ENCODE peak calls at places on chromosomes 6 and 20, in ten cellular contexts. E, H, P, A, F, N, V, L, S and Z are unnamed samples.

GRCh38 chr6:165244524-165245247 is 64.7 kb downstream of the C6orf118 start:
- DNase-seq in P (no peak), S (no peak), E (no peak), H (no peak), F (no peak), A (no peak), L (no peak), V (no peak), N (no peak), Z (no peak)

GRCh38 chr20:37511605-37512275 is 9.3 kb upstream of the NNAT start:
- DNase-seq in S (no peak), V (peak), H (no peak), P (no peak), L (no peak), N (no peak), F (no peak), A (no peak), E (no peak), Z (no peak)

GRCh38 chr20:8018928-8019177 is 708 bp downstream of the TMX4 start:
- DNase-seq in L (no peak), E (no peak), A (no peak), H (no peak), F (no peak), P (no peak), S (no peak), V (peak), N (peak), Z (no peak)

GRCh38 chr6:16136536-16137450 is 7.9 kb downstream of the MYLIP start:
- DNase-seq in S (no peak), A (no peak), P (peak), L (no peak), E (no peak), N (no peak), H (no peak), V (peak), F (peak), Z (peak)

GRCh38 chr6:158611600-158612041 is 32.9 kb downstream of the DYNLT1 start:
- DNase-seq in L (peak), F (peak), H (no peak), A (no peak), N (no peak), V (no peak), P (peak), E (no peak), S (no peak), Z (no peak)

GRCh38 chr6:139877828-139878405 is 503.5 kb upstream of the CITED2 start:
- DNase-seq in H (no peak), L (peak), P (no peak), E (no peak), F (no peak), V (no peak), N (no peak), S (no peak), A (no peak), Z (no peak)

GRCh38 chr20:50788045-50788867 is 6.6 kb upstream of the BCAS4 start:
- DNase-seq in A (no peak), F (peak), N (peak), L (no peak), P (no peak), V (peak), H (peak), E (no peak), S (no peak), Z (no peak)

GRCh38 chr6:107408714-107409113 is 50.6 kb downstream of the PDSS2 start:
- DNase-seq in E (no peak), V (no peak), S (no peak), F (no peak), L (no peak), A (no peak), N (no peak), H (no peak), P (no peak), Z (no peak)

GRCh38 chr6:44263357-44264100 is 1.8 kb downstream of the NFKBIE start:
- DNase-seq in E (no peak), P (no peak), N (no peak), S (peak), V (no peak), L (no peak), H (no peak), F (no peak), A (no peak), Z (peak)

GRCh38 chr20:14963262-14963663 is 625.9 kb upstream of the FLRT3 start:
- DNase-seq in H (no peak), F (peak), V (peak), L (no peak), E (no peak), S (no peak), P (no peak), N (no peak), A (no peak), Z (no peak)

GRCh38 chr20:1803216-1804128 is 91.7 kb upstream of the SIRPA start:
- DNase-seq in E (peak), A (no peak), H (peak), S (peak), L (peak), F (no peak), P (peak), N (no peak), V (peak), Z (no peak)

GRCh38 chr6:7671581-7671980 is 54.3 kb upstream of the BMP6 start:
- DNase-seq in S (no peak), H (no peak), F (no peak), P (no peak), E (no peak), N (no peak), V (peak), A (no peak), L (no peak), Z (no peak)

GRCh38 chr20:25574411-25574810 is 10.9 kb downstream of the NINL start:
- DNase-seq in V (peak), N (no peak), L (no peak), S (no peak), E (no peak), H (no peak), P (no peak), F (no peak), A (no peak), Z (no peak)

GRCh38 chr20:50120935-50121693 is 8.2 kb upstream of the UBE2V1 start:
- DNase-seq in H (peak), A (no peak), F (peak), V (peak), P (peak), N (no peak), E (peak), L (peak), S (peak), Z (no peak)

GRCh38 chr6:168274046-168274952 is 45.3 kb downstream of the DACT2 start:
- DNase-seq in P (peak), S (no peak), N (no peak), A (no peak), E (no peak), F (no peak), H (no peak), L (no peak), V (no peak), Z (peak)

GRCh38 chr20:3887870-3888614 is 1.1 kb upstream of the PANK2 start:
- DNase-seq in A (no peak), N (no peak), P (no peak), V (peak), F (no peak), S (no peak), H (no peak), L (no peak), E (no peak), Z (no peak)

GRCh38 chr6:35320031-35320410 is 22.3 kb upstream of the PPARD start:
- DNase-seq in F (no peak), H (no peak), A (no peak), V (no peak), E (no peak), S (no peak), N (no peak), L (no peak), P (no peak), Z (no peak)

GRCh38 chr20:24776755-24777271 is 172.3 kb upstream of the CST7 start:
- DNase-seq in S (no peak), N (no peak), F (no peak), P (peak), E (no peak), L (no peak), H (no peak), A (no peak), V (no peak), Z (no peak)

GRCh38 chr6:143842468-143842901 is 653 bp upstream of the LTV1 start:
- DNase-seq in A (no peak), L (no peak), H (no peak), E (no peak), F (no peak), V (peak), N (no peak), S (no peak), P (no peak), Z (no peak)

GRCh38 chr20:17928211-17928611 is 40.4 kb downstream of the SNX5 start:
- DNase-seq in E (no peak), S (no peak), V (no peak), F (no peak), L (no peak), H (no peak), P (no peak), A (no peak), N (no peak), Z (no peak)

GRCh38 chr6:14092861-14093789 is 24.4 kb upstream of the CD83 start:
- DNase-seq in V (no peak), E (no peak), F (no peak), P (no peak), S (no peak), H (no peak), N (no peak), A (no peak), L (no peak), Z (no peak)

GRCh38 chr6:120384671-120385070 is 949.6 kb downstream of the TBC1D32 start:
- DNase-seq in P (no peak), E (no peak), N (no peak), L (no peak), F (no peak), H (no peak), S (no peak), A (no peak), V (no peak), Z (no peak)

GRCh38 chr20:45987108-45987780 is 15.2 kb upstream of the ZNF335 start:
- DNase-seq in P (peak), N (no peak), V (peak), A (no peak), F (peak), L (peak), S (peak), E (peak), H (peak), Z (no peak)

GRCh38 chr20:19143890-19144289 is 68.6 kb upstream of the SLC24A3 start:
- DNase-seq in H (no peak), V (no peak), A (no peak), S (no peak), N (no peak), L (no peak), F (no peak), E (no peak), P (no peak), Z (no peak)

GRCh38 chr20:25984933-25985332 is 288.3 kb upstream of the ZNF337 start:
- DNase-seq in A (no peak), P (no peak), E (peak), F (peak), N (no peak), L (no peak), V (peak), S (no peak), H (peak), Z (no peak)

GRCh38 chr6:35082046-35082732 is 59.0 kb downstream of the TCP11 start:
- DNase-seq in A (no peak), L (no peak), E (no peak), H (no peak), N (no peak), V (no peak), P (no peak), S (no peak), F (no peak), Z (no peak)

GRCh38 chr6:11702039-11702795 is 76.4 kb downstream of the ADTRP start:
- DNase-seq in F (peak), H (no peak), L (no peak), A (no peak), V (peak), P (no peak), E (no peak), N (no peak), S (no peak), Z (no peak)

GRCh38 chr20:38242848-38243449 is 17.6 kb downstream of the KIAA1755 start:
- DNase-seq in S (no peak), P (no peak), V (no peak), E (no peak), H (no peak), F (no peak), N (no peak), L (peak), A (no peak), Z (no peak)

GRCh38 chr6:119565893-119566292 is 216.3 kb upstream of the MAN1A1 start:
- DNase-seq in L (no peak), P (no peak), F (no peak), H (no peak), A (no peak), E (no peak), S (no peak), V (no peak), N (no peak), Z (no peak)

GRCh38 chr6:158718431-158719126 is 68.7 kb downstream of the SYTL3 start:
- DNase-seq in A (no peak), V (peak), H (no peak), L (peak), P (peak), S (no peak), F (no peak), E (no peak), N (no peak), Z (no peak)

GRCh38 chr6:126764696-126765095 is 353.8 kb upstream of the RSPO3 start:
- DNase-seq in F (no peak), P (no peak), N (no peak), H (no peak), E (no peak), V (no peak), S (no peak), A (no peak), L (no peak), Z (no peak)

GRCh38 chr6:152129606-152130249 is 322.2 kb downstream of the ESR1 start:
- DNase-seq in P (no peak), E (no peak), H (no peak), V (peak), N (no peak), A (no peak), F (no peak), L (no peak), S (no peak), Z (no peak)

GRCh38 chr6:100138346-100139022 is 144.5 kb upstream of the MCHR2 start:
- DNase-seq in A (no peak), P (no peak), L (no peak), N (no peak), H (no peak), F (no peak), S (no peak), E (no peak), V (no peak), Z (no peak)

GRCh38 chr6:14732845-14733757 is 512.8 kb upstream of the JARID2 start:
- DNase-seq in F (peak), A (no peak), L (no peak), E (no peak), V (peak), P (no peak), S (no peak), H (no peak), N (no peak), Z (no peak)

GRCh38 chr20:14410869-14411555 is 73.6 kb upstream of the FLRT3 start:
- DNase-seq in H (no peak), P (no peak), F (no peak), A (no peak), S (no peak), L (no peak), E (no peak), V (no peak), N (no peak), Z (no peak)

GRCh38 chr6:4466769-4467480 is 309.3 kb upstream of the CDYL start:
- DNase-seq in S (no peak), P (no peak), V (no peak), A (no peak), N (no peak), H (no peak), F (peak), L (no peak), E (no peak), Z (no peak)
- TF ChIP-seq CTCF in S (no peak), P (no peak), V (peak), A (no peak), N (peak), H (no peak), F (no peak), L (no peak), E (no peak), Z (peak)

GRCh38 chr20:60132827-60133549 is 174.8 kb downstream of the CDH26 start:
- DNase-seq in A (no peak), L (no peak), S (no peak), H (no peak), F (no peak), N (no peak), E (no peak), V (no peak), P (no peak), Z (no peak)

GRCh38 chr20:60135276-60135675 is 177.1 kb downstream of the CDH26 start:
- DNase-seq in L (no peak), E (no peak), P (no peak), V (no peak), H (no peak), N (no peak), F (no peak), A (no peak), S (no peak), Z (no peak)

GRCh38 chr20:60136640-60137411 is 178.6 kb downstream of the CDH26 start:
- DNase-seq in A (no peak), P (no peak), V (no peak), L (no peak), F (no peak), N (no peak), S (no peak), H (no peak), E (no peak), Z (no peak)

GRCh38 chr20:60131375-60131774 is 173.2 kb downstream of the CDH26 start:
- DNase-seq in S (no peak), H (no peak), L (no peak), E (no peak), V (no peak), N (no peak), A (no peak), F (no peak), P (no peak), Z (no peak)

DNA sequence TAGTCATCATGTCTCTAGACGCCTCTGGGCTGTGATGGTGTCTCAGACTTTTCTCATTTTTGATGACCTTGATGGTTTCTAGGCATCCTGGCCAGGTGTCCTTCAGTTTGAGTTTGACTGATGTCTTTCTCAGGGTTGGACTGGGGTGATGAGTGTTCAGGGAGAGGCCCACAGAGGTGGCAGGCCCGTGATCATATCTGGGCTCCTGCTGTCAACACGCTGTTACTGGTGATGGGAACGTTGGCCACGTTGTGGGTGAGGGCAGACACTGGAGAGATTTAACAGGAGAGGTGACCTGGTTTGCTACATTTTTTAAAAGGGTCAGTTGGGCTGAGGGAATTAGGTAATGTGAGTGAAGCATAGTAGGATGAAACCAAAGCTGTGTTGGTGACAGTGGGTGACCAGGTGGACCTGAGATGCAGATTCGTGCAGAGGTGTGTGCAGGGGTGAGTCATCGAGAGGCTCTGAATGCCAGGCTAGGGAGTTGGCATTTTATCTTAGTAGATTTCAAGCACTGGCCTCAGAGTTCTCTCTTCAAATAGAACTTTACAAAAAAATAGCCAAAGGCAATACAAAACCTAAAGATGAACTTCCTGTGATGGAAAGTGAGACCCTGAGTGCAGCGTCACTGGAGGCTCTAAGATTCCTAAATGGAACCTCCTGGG is 174.1 kb downstream of the CDH26 start:
- DNase-seq in A (no peak), N (no peak), S (no peak), V (no peak), F (peak), L (no peak), E (no peak), H (no peak), P (no peak), Z (no peak)
- TF ChIP-seq CTCF in A (no peak), N (no peak), S (no peak), V (no peak), F (no peak), L (no peak), E (no peak), H (no peak), P (no peak), Z (no peak)

DNA sequence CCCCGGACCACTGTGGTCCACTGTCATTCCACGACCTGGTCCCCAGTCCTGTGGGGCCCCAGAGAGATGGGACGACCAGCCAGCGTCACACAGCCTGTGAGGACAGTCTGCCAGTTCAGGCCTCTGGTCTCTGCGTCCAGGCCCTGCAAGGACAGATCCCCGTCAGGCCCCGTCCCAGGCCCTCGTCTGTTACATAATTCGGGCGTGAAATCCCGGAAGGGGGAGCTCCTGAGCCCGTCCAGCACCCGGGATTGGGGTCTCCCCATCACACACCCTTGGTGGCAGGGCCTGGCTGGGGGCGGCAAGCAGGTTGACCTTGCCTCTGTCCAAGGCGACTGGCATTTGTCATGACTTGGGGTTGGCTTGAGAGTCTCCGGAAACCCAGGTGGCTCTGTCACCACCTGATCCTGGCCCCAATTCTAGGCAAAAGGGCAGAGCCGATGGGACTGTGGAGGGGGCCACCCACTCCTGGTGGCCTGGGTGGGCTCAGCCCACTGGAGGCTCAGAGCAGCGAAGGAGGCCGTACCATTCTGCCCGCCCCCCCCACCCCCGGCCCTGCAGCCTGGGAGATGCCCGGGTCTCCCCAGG is 73.8 kb upstream of the GATA5 start:
- DNase-seq in V (no peak), H (no peak), N (no peak), A (no peak), L (peak), E (no peak), P (no peak), F (no peak), S (no peak), Z (no peak)
- TF ChIP-seq CTCF in V (no peak), H (no peak), N (peak), A (no peak), L (no peak), E (no peak), P (no peak), F (no peak), S (no peak), Z (no peak)

GRCh38 chr6:52964318-52964717 is 30.8 kb downstream of the GSTA4 start:
- DNase-seq in F (no peak), A (no peak), H (no peak), S (no peak), L (no peak), V (no peak), P (no peak), N (no peak), E (no peak), Z (no peak)
- TF ChIP-seq CTCF in F (no peak), A (no peak), H (no peak), S (no peak), L (no peak), V (no peak), P (no peak), N (no peak), E (no peak), Z (no peak)

DNA sequence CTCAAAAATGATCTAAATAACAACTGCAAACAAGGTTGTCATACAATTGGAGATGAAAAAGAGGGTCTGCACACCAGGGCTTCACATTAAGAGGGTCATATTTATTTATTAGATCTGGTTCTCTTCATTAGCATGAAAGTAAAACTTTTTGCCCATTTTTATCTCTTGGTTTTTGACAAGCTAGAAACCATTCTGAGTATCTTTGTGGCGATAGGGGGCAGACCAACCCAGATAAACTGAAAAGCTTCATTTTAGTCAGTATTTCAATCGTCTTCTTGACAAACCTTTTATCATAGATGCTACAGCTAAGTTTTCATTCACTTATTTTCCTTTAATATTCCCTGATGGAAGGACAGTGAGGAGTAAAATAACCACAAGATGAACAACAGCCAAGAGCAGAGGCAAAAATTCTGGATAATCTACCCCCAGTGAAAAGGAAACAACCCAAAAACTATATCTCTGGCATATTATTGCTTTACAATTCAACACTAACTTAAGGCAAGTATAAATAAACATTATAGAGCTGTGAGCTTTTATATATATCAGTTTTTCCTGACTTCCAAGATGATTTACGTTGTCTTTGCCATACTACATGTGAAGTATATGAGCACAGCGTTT is 45.2 kb downstream of the THEMIS start:
- DNase-seq in L (peak), A (no peak), N (peak), E (no peak), S (no peak), H (no peak), V (peak), P (no peak), F (peak), Z (no peak)
- TF ChIP-seq CTCF in L (peak), A (peak), N (peak), E (peak), S (no peak), H (peak), V (peak), P (peak), F (peak), Z (peak)